ENCODE peak calls at places on chromosomes 7 and 10, in five cellular contexts. One of them, this sample, is unnamed.

GRCh38 chr10:109862738-109863137 is 60.6 kb downstream of the XPNPEP1 start:
- DNase-seq in activated CD8-positive, alpha-beta T cell treated with anti-CD3 and anti-CD28 coated beads for 36 hours: no peak
- DNase-seq in Daoy: no peak
- DNase-seq in activated T-cell treated with anti-CD3 and anti-CD28 coated beads for 4 hours: no peak
- DNase-seq in aorta: no peak
- DNase-seq in this sample: no peak

GRCh38 chr7:67463983-67464382 is 467.4 kb downstream of the TYW1 start:
- DNase-seq in Daoy: no peak
- DNase-seq in activated T-cell treated with anti-CD3 and anti-CD28 coated beads for 4 hours: no peak
- DNase-seq in aorta: no peak
- DNase-seq in activated CD8-positive, alpha-beta T cell treated with anti-CD3 and anti-CD28 coated beads for 36 hours: no peak
- DNase-seq in this sample: no peak

GRCh38 chr10:88256013-88256680 is 327.0 kb downstream of the RNLS start:
- DNase-seq in activated T-cell treated with anti-CD3 and anti-CD28 coated beads for 4 hours: no peak
- DNase-seq in Daoy: no peak
- DNase-seq in aorta: no peak
- DNase-seq in activated CD8-positive, alpha-beta T cell treated with anti-CD3 and anti-CD28 coated beads for 36 hours: no peak
- DNase-seq in this sample: no peak

GRCh38 chr10:119090026-119090808 is 9.6 kb upstream of the EIF3A start:
- DNase-seq in aorta: no peak
- DNase-seq in activated CD8-positive, alpha-beta T cell treated with anti-CD3 and anti-CD28 coated beads for 36 hours: peak
- DNase-seq in activated T-cell treated with anti-CD3 and anti-CD28 coated beads for 4 hours: no peak
- DNase-seq in Daoy: peak
- DNase-seq in this sample: no peak

GRCh38 chr10:80964179-80964578 is 426.5 kb downstream of the SH2D4B start:
- DNase-seq in aorta: no peak
- DNase-seq in activated T-cell treated with anti-CD3 and anti-CD28 coated beads for 4 hours: no peak
- DNase-seq in Daoy: no peak
- DNase-seq in activated CD8-positive, alpha-beta T cell treated with anti-CD3 and anti-CD28 coated beads for 36 hours: no peak
- DNase-seq in this sample: no peak

GRCh38 chr7:141042222-141043193 is 27.8 kb upstream of the MRPS33 start:
- DNase-seq in activated T-cell treated with anti-CD3 and anti-CD28 coated beads for 4 hours: no peak
- DNase-seq in activated CD8-positive, alpha-beta T cell treated with anti-CD3 and anti-CD28 coated beads for 36 hours: no peak
- DNase-seq in Daoy: no peak
- DNase-seq in aorta: no peak
- DNase-seq in this sample: no peak

GRCh38 chr7:19619122-19619521 is 89.7 kb downstream of the POLR1F start:
- DNase-seq in aorta: no peak
- DNase-seq in activated T-cell treated with anti-CD3 and anti-CD28 coated beads for 4 hours: no peak
- DNase-seq in Daoy: no peak
- DNase-seq in activated CD8-positive, alpha-beta T cell treated with anti-CD3 and anti-CD28 coated beads for 36 hours: no peak
- DNase-seq in this sample: no peak

GRCh38 chr7:20217193-20217948 is at the start of gene MACC1:
- DNase-seq in activated CD8-positive, alpha-beta T cell treated with anti-CD3 and anti-CD28 coated beads for 36 hours: peak
- DNase-seq in activated T-cell treated with anti-CD3 and anti-CD28 coated beads for 4 hours: no peak
- DNase-seq in aorta: no peak
- DNase-seq in Daoy: peak
- DNase-seq in this sample: no peak

GRCh38 chr7:107891619-107892366 is 810 bp downstream of the DLD start:
- DNase-seq in activated CD8-positive, alpha-beta T cell treated with anti-CD3 and anti-CD28 coated beads for 36 hours: peak
- DNase-seq in activated T-cell treated with anti-CD3 and anti-CD28 coated beads for 4 hours: no peak
- DNase-seq in aorta: no peak
- DNase-seq in Daoy: peak
- DNase-seq in this sample: no peak

GRCh38 chr7:27132978-27133377 is 2.4 kb upstream of the HOXA4 start:
- DNase-seq in aorta: no peak
- DNase-seq in Daoy: no peak
- DNase-seq in activated T-cell treated with anti-CD3 and anti-CD28 coated beads for 4 hours: no peak
- DNase-seq in activated CD8-positive, alpha-beta T cell treated with anti-CD3 and anti-CD28 coated beads for 36 hours: no peak
- DNase-seq in this sample: no peak

GRCh38 chr10:62638062-62638477 is 166.4 kb upstream of the ADO start:
- DNase-seq in activated CD8-positive, alpha-beta T cell treated with anti-CD3 and anti-CD28 coated beads for 36 hours: no peak
- DNase-seq in aorta: no peak
- DNase-seq in Daoy: peak
- DNase-seq in activated T-cell treated with anti-CD3 and anti-CD28 coated beads for 4 hours: no peak
- DNase-seq in this sample: no peak

GRCh38 chr7:13257661-13258060 is 570.2 kb downstream of the ARL4A start:
- DNase-seq in aorta: no peak
- DNase-seq in Daoy: no peak
- DNase-seq in activated T-cell treated with anti-CD3 and anti-CD28 coated beads for 4 hours: no peak
- DNase-seq in activated CD8-positive, alpha-beta T cell treated with anti-CD3 and anti-CD28 coated beads for 36 hours: no peak
- DNase-seq in this sample: no peak

This sample was measured in stimulated activated CD4-positive, alpha-beta T cell treated with anti-CD3 and anti-CD28 coated beads, Interleukin-1b, Interleukin-23, amount 100 ng/mL, for 4 hours.